ENCODE peak calls at places on chromosomes 7 and 10, in five cellular contexts. O, F, D, W and C are unnamed samples.

GRCh38 chr7:50304158-50304910 is at the start of gene IKZF1:
- DNase-seq in O (peak), D (peak), W (no peak), F (no peak), C (no peak)

GRCh38 chr7:94559972-94560371 is 50.4 kb downstream of the CASD1 start:
- DNase-seq in F (peak), D (no peak), W (no peak), O (no peak), C (no peak)

GRCh38 chr7:45647426-45647825 is 73.3 kb downstream of the ADCY1 start:
- DNase-seq in D (no peak), W (no peak), F (no peak), O (no peak), C (no peak)

GRCh38 chr10:52762088-52762487 is 10.5 kb downstream of the MBL2 start:
- DNase-seq in F (no peak), W (no peak), D (no peak), O (no peak), C (no peak)

GRCh38 chr10:69861251-69862240 is 59.8 kb downstream of the COL13A1 start:
- DNase-seq in D (peak), W (no peak), O (no peak), F (peak), C (peak)

GRCh38 chr7:73565675-73566342 is 8.3 kb upstream of the BCL7B start:
- DNase-seq in D (no peak), O (no peak), W (no peak), F (no peak), C (no peak)

GRCh38 chr7:138352570-138353461 is 107.2 kb upstream of the TRIM24 start:
- DNase-seq in F (peak), O (no peak), W (no peak), D (no peak), C (no peak)

GRCh38 chr7:129188372-129188891 is at the start of gene SMO:
- DNase-seq in D (peak), O (peak), F (peak), W (peak), C (peak)

DNA sequence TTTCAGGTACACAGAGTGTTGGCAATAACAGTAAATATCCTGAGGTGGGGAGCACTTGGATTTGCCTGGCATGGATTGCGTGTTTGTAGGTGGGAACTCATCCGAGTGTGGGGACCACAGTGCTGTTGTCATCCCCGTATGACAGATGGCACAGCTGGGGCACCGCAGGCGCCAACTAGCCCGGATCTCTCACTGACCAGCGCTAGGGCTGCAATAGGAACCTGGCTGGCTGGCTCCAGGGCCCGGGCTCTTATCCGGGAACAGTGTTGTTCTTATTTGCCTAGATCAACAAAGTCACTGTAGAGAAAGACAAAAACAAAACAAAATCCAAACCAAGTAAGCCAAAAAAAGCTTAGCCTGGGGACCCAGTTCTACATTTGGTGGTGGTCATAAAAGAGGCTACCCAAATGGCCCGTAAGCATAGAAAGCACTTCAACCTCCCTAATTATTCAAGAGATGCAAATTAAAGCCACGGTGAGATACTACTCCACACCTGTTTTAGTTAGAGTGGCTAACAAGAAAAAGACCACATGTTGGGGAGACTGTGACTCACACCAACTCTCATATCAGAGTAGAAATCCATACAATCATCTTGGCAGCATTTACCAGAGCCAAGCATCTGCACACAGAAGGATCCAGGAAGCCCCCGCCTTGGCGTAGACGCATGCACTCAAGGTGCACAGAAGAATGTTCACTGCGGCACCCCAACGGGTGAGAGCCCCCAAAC is 27.2 kb upstream of the PFKFB3 start:
- DNase-seq in O (no peak), F (no peak), W (no peak), D (no peak), C (no peak)
- H3K27ac ChIP-seq in O (no peak), F (no peak), W (no peak), D (no peak), C (no peak)

GRCh38 chr10:106500585-106501525 is 663.7 kb downstream of the SORCS1 start:
- DNase-seq in O (no peak), F (no peak), D (no peak), W (no peak), C (no peak)
- H3K27ac ChIP-seq in O (no peak), F (no peak), D (no peak), W (no peak), C (no peak)

DNA sequence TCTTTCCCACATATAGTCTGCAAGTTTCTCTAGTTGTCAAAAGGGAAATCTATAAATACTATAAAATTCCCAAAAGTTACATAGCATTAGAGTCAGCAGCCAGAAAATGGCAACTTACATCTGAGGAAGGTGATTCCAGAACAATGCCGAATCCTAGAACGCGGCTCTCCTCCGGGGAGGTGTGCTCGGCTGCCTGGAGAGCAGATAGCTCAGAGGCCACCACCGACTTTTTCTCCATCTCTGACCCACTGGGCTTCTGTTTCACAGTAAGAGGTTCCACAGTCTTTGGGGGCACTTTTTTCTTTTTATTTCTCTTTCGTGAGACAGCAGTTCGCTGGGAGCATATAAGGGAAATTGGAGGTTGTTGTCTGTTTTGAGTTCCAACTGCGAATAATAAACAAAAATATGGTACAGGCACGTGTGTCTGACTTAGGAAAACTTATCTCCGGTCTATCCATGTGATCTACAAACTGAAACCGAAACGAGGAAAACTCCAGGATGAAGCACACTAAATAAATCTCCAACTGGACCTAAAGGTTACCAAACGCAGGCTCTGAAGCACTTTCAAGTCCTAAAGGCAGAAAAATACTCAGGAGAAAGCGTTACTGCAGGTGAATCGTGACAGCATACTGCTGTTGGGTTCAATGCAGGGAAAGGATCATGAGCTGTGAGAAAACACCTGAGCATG is 36.2 kb downstream of the BEND7 start:
- DNase-seq in F (no peak), O (no peak), D (no peak), W (no peak), C (peak)
- H3K27ac ChIP-seq in F (no peak), O (no peak), D (no peak), W (no peak), C (no peak)

DNA sequence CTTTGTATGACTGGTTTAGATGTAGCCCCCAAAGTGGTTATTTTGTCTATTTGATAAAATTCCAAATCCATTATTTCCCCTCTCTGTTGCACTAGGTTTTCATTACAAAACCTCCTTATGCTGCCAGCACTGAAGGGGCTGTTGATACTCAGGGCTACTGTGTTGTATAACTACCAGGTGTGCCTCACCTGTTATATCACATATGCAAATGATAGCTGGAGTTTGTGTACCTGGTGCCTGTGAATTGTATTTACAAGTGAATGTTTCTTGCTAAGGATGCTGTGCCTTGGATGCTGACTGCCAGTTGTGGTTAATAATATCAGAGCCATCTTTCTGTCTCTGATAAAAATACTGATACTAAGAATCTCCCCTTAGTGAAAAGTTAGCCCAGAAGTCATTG is 84.8 kb upstream of the CCDC6 start:
- DNase-seq in D (peak), O (no peak), F (no peak), W (no peak), C (no peak)
- H3K27ac ChIP-seq in D (peak), O (no peak), F (no peak), W (no peak), C (no peak)

DNA sequence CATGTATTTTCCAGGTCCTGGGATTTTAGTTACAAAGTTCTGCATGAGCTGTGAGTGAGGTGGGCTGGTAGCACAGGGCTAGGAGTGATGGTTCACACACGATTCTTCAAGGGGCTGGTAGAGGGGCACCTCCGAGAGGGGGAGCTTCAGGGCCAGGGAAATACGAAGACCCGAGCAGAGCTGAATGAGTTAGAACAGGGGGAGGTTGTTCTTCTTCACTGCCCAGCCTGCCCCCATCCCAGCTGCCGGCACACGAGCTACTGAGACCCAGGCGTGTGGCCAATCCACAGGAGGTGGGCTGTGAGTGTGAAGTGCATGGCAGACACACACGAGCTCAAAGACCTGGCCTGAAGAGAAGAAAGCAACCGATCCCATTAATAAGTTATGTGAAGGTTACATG is 256.1 kb upstream of the ZNF32 start:
- DNase-seq in F (no peak), O (no peak), D (no peak), W (no peak), C (no peak)
- H3K27ac ChIP-seq in F (no peak), O (no peak), D (no peak), W (no peak), C (no peak)

GRCh38 chr7:1666779-1667565 is 3.1 kb upstream of the ELFN1 start:
- DNase-seq in D (peak), F (no peak), W (peak), O (no peak), C (peak)

GRCh38 chr7:1664711-1665591 is 5.1 kb upstream of the ELFN1 start:
- DNase-seq in W (peak), D (peak), F (peak), O (peak), C (peak)

GRCh38 chr7:1666251-1666778 is 3.8 kb upstream of the ELFN1 start:
- DNase-seq in D (peak), W (no peak), O (no peak), F (no peak), C (peak)

GRCh38 chr7:1663857-1664651 is 6.0 kb upstream of the ELFN1 start:
- DNase-seq in O (peak), D (peak), F (no peak), W (peak), C (peak)

GRCh38 chr7:1665721-1666250 is 4.3 kb upstream of the ELFN1 start:
- DNase-seq in F (no peak), D (peak), O (peak), W (peak), C (no peak)
- H3K27ac ChIP-seq in F (no peak), D (no peak), O (peak), W (no peak), C (no peak)

DNA sequence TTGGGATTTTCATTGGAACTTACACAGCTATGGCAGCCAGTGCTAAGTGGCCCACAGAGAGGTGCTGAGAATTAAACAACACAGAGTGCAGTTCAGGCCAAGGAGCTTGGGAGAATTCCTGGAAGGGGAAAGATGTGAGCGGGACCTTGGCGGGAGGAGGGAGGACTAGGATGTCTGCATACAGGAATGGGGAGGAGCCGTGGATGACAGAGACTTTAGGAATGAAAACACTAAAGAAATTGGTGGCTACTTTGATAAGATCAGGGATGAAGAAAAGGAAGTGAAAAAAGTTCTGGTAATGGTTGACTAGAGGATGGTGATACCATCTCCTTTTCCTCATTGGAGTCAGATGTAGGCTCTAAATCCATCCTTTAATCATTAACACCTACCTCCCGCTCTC is 234.2 kb upstream of the FZD8 start:
- DNase-seq in F (no peak), O (no peak), W (no peak), D (no peak), C (peak)
- H3K27ac ChIP-seq in F (no peak), O (no peak), W (no peak), D (no peak), C (no peak)

GRCh38 chr7:6164491-6164890 is 107.9 kb downstream of the CYTH3 start:
- DNase-seq in W (no peak), D (peak), O (peak), F (no peak), C (no peak)
- H3K27ac ChIP-seq in W (no peak), D (no peak), O (no peak), F (no peak), C (no peak)